ENCODE peak calls at places on chromosomes 5 and 9, in four cellular contexts. D is fibroblast of lung; Q is PC-3; P is CD4-positive, CD25-positive, alpha-beta regulatory T cell. Z is an unnamed sample. For H3K4me1, the result is how much of the 10 kb centered on the place peaks cover.

GRCh38 chr5:115813719-115814118 is 2.7 kb downstream of the CDO1 start:
- DNase-seq in D (no peak), Q (no peak), P (no peak), Z (no peak)

GRCh38 chr9:15606667-15607472 is 54.0 kb downstream of the CCDC171 start:
- DNase-seq in D (peak), Q (peak), P (peak), Z (peak)

GRCh38 chr9:78437721-78438610 is 141.0 kb downstream of the PSAT1 start:
- DNase-seq in D (no peak), Q (no peak), P (no peak), Z (no peak)

GRCh38 chr5:164597293-164597900 is 1092.0 kb downstream of the MAT2B start:
- DNase-seq in D (no peak), Q (peak), P (no peak), Z (peak)

GRCh38 chr9:134377976-134378375 is 51.7 kb downstream of the RXRA start:
- DNase-seq in D (no peak), Q (peak), P (no peak), Z (peak)

GRCh38 chr5:58450018-58450417 is 9.9 kb downstream of the PLK2 start:
- DNase-seq in D (no peak), Q (no peak), P (no peak), Z (no peak)

GRCh38 chr9:131943397-131943796 is 136.3 kb downstream of the MED27 start:
- DNase-seq in D (no peak), Q (peak), P (no peak), Z (no peak)

GRCh38 chr9:124834586-124834985 is 18.7 kb upstream of the WDR38 start:
- DNase-seq in D (peak), Q (peak), P (no peak), Z (no peak)

GRCh38 chr5:139091439-139092156 is 106.6 kb downstream of the SIL1 start:
- DNase-seq in D (peak), Q (no peak), P (no peak), Z (no peak)

DNA sequence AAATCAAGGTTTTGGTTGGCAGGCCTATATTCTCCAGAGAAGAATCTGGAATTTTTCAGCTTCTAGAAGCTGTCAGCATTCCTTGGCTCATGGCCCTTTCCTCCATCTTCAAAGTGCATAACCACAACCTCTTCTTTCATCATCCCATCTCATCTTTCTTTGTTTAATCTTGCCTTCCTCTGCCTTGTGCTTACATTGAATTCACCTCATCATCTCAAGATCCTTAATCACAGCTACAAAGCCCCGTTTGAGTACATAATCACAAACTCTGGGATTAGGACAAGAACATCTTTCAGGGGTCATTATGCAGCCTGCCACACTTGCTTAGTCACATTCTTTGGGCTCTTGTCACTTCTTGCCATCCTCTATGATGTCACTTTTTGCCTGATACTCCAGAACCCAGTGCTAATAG is 130.3 kb downstream of the FOXD1 start:
- DNase-seq in D (peak), Q (peak), P (no peak), Z (no peak)
- H3K4me1 ChIP-seq in D (under half), Q (under half), P (under half), Z (under half)

GRCh38 chr5:179762781-179763176 is 30.2 kb downstream of the MAML1 start:
- DNase-seq in D (peak), Q (no peak), P (no peak), Z (no peak)

GRCh38 chr5:179766021-179766725 is 27.6 kb upstream of the LTC4S start:
- DNase-seq in D (peak), Q (no peak), P (no peak), Z (no peak)

GRCh38 chr5:179766726-179767455 is 26.9 kb upstream of the LTC4S start:
- DNase-seq in D (no peak), Q (no peak), P (no peak), Z (no peak)

GRCh38 chr5:179763215-179763945 is 30.4 kb upstream of the LTC4S start:
- DNase-seq in D (peak), Q (peak), P (peak), Z (peak)

GRCh38 chr5:179765400-179765799 is 28.4 kb upstream of the LTC4S start:
- DNase-seq in D (peak), Q (peak), P (no peak), Z (no peak)
- H3K4me1 ChIP-seq in D (under half), Q (under half), P (under half), Z (under half)

GRCh38 chr9:126619336-126619919 is 5.7 kb downstream of the LMX1B start:
- DNase-seq in D (no peak), Q (no peak), P (no peak), Z (no peak)

GRCh38 chr9:126617740-126618133 is 4.0 kb downstream of the LMX1B start:
- DNase-seq in D (no peak), Q (no peak), P (no peak), Z (no peak)

GRCh38 chr9:126617003-126617739 is 3.4 kb downstream of the LMX1B start:
- DNase-seq in D (no peak), Q (no peak), P (no peak), Z (no peak)

GRCh38 chr9:126618200-126618589 is 4.5 kb downstream of the LMX1B start:
- DNase-seq in D (no peak), Q (no peak), P (no peak), Z (no peak)

GRCh38 chr9:126618590-126619335 is 5.0 kb downstream of the LMX1B start:
- DNase-seq in D (no peak), Q (no peak), P (no peak), Z (no peak)
- H3K4me1 ChIP-seq in D (under half), Q (under half), P (under half), Z (under half)

DNA sequence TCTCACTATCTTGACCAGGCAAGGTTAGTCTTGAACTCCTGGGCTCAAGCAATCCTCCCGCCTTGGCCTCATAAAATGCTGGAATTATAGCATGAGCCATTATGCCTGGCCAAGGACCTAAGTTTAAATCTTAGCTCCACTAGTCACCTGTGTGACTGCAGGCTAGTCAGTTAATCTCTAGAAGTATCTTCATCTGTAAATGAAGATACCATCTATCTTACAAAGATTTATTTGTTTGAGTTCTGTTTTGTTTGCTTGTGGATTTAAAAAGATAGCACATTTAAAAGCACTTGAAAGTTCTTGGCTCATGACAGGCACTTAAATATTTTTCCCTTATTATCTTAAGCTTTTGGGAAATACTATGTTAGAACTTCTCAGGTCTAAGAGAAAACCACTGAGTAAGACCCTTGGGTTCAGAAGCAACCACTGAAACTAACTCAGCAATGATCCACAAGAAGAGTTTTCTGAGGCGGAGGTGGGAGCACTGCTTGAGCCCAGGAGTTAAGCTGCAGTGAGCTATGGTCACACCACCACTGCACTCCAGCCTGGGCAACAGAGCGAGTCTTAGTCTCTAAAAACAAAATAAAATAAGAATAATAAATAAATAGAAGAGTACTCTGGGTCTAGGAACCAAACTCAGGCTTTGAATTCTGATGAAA is 19.1 kb downstream of the TMEM245 start:
- DNase-seq in D (no peak), Q (no peak), P (no peak), Z (no peak)
- H3K4me1 ChIP-seq in D (under half), Q (under half), P (half or more), Z (under half)

GRCh38 chr5:28402590-28403301 is 1364.4 kb upstream of the CDH9 start:
- DNase-seq in D (no peak), Q (no peak), P (no peak), Z (no peak)
- H3K4me1 ChIP-seq in D (under half), Q (under half), P (under half), Z (under half)

DNA sequence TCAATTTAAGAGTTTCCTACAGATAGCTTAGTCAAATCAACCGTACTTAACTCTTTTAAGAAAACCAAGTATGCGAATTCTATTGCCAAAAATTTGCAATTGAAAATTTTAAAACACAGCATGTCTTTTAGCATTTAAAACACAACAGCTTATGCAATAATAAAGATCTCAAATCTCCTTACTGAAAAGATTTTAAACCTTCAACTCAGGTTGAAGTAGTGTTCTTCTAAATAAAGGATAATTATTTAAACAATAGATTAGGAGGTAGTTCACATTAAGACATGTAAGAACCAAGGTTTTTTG is 5.5 kb downstream of the NR3C1 start:
- DNase-seq in D (peak), Q (no peak), P (no peak), Z (no peak)
- H3K4me1 ChIP-seq in D (under half), Q (half or more), P (half or more), Z (under half)

GRCh38 chr5:154782812-154783592 is 27.8 kb downstream of the LARP1 start:
- DNase-seq in D (no peak), Q (no peak), P (no peak), Z (no peak)
- H3K4me1 ChIP-seq in D (under half), Q (under half), P (half or more), Z (under half)

GRCh38 chr5:96244696-96245095 is 188.4 kb downstream of the PCSK1 start:
- DNase-seq in D (no peak), Q (no peak), P (no peak), Z (no peak)
- H3K4me1 ChIP-seq in D (under half), Q (under half), P (under half), Z (under half)

DNA sequence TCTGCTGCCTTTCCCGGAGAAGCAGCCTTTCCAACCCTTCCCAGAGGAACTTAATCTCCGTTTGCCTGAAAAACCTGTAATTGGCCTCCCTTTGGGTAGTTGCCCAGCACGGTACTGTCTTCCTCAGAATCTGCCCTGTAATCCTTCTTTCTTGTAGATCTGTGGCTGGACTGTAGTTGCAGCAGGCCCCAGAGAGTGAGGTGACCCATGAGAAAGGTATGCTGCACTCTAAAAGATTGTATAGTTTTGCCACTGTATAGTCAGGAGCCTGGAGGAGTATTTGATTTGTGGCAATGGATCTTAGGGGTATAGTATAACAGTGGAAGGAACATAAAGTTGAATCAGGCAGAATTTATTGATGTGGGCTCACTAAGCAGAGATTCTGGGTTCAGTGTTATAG is 11.8 kb downstream of the SPIN1 start:
- DNase-seq in D (peak), Q (peak), P (no peak), Z (no peak)
- H3K4me1 ChIP-seq in D (under half), Q (under half), P (under half), Z (under half)

GRCh38 chr9:129633848-129634247 is 7.9 kb downstream of the NTMT1 start:
- DNase-seq in D (no peak), Q (no peak), P (no peak), Z (no peak)

GRCh38 chr9:129630967-129631672 is 5.2 kb downstream of the NTMT1 start:
- DNase-seq in D (no peak), Q (no peak), P (no peak), Z (no peak)

GRCh38 chr9:129631673-129632129 is 5.7 kb downstream of the NTMT1 start:
- DNase-seq in D (no peak), Q (no peak), P (no peak), Z (no peak)

GRCh38 chr9:129633207-129633606 is 7.2 kb downstream of the NTMT1 start:
- DNase-seq in D (no peak), Q (no peak), P (no peak), Z (no peak)

GRCh38 chr9:129632460-129632859 is 6.5 kb downstream of the NTMT1 start:
- DNase-seq in D (no peak), Q (no peak), P (no peak), Z (no peak)
- H3K4me1 ChIP-seq in D (under half), Q (under half), P (under half), Z (under half)